ENCODE peak calls at places on chromosomes 16 and 17, in six cellular contexts. I, F, B, V, O and J are unnamed samples.

GRCh38 chr17:80101946-80102706 is 745 bp downstream of the GAA start:
- DNase-seq in I (peak), F (peak), B (peak), V (no peak), O (peak), J (no peak)

GRCh38 chr17:60161598-60162330 is 12.0 kb downstream of the CA4 start:
- DNase-seq in B (no peak), O (no peak), I (no peak), F (peak), V (no peak), J (no peak)

GRCh38 chr17:50149425-50150353 is 788 bp downstream of the PPP1R9B start:
- DNase-seq in B (peak), V (no peak), F (peak), O (peak), I (peak), J (no peak)

GRCh38 chr16:19113577-19114358 is at the start of gene ITPRIPL2:
- DNase-seq in V (no peak), O (peak), B (no peak), F (peak), I (peak), J (peak)

GRCh38 chr16:79282806-79283205 is 317.7 kb downstream of the MAF start:
- DNase-seq in I (no peak), O (no peak), F (no peak), B (no peak), V (no peak), J (no peak)

GRCh38 chr16:84220851-84221250 is 19.0 kb downstream of the KCNG4 start:
- DNase-seq in I (no peak), F (peak), V (no peak), O (no peak), B (no peak), J (no peak)

GRCh38 chr17:34568953-34569352 is 10.4 kb upstream of the TMEM132E start:
- DNase-seq in O (no peak), V (no peak), F (no peak), B (no peak), I (no peak), J (no peak)

GRCh38 chr16:66318505-66318904 is 48.0 kb upstream of the CDH5 start:
- DNase-seq in I (no peak), F (no peak), O (no peak), V (no peak), B (no peak), J (no peak)

GRCh38 chr17:44379887-44380286 is 9.6 kb downstream of the ITGA2B start:
- DNase-seq in B (no peak), V (no peak), O (no peak), I (no peak), F (no peak), J (no peak)

GRCh38 chr16:72317378-72317777 is 145.4 kb upstream of the PMFBP1 start:
- DNase-seq in I (no peak), F (peak), O (no peak), B (no peak), V (no peak), J (no peak)

GRCh38 chr17:36142230-36142629 is 34.2 kb downstream of the TBC1D3B start:
- DNase-seq in I (no peak), B (no peak), V (no peak), F (no peak), O (no peak), J (no peak)

GRCh38 chr16:73152731-73153130 is 104.8 kb upstream of the ZFHX3 start:
- DNase-seq in B (no peak), F (peak), V (no peak), I (no peak), O (peak), J (no peak)

GRCh38 chr17:66469890-66470289 is 167.5 kb downstream of the PRKCA start:
- DNase-seq in O (no peak), B (no peak), V (no peak), I (no peak), F (no peak), J (no peak)

GRCh38 chr16:84104231-84104630 is 12.5 kb downstream of the MBTPS1 start:
- DNase-seq in I (no peak), O (no peak), B (no peak), F (no peak), V (no peak), J (no peak)

GRCh38 chr16:88570691-88571092 is 489 bp downstream of the ZC3H18 start:
- DNase-seq in B (peak), F (peak), O (peak), V (peak), I (peak), J (no peak)

GRCh38 chr17:14042411-14042810 is 26.9 kb upstream of the COX10 start:
- DNase-seq in I (no peak), V (no peak), O (no peak), B (no peak), F (no peak), J (no peak)

GRCh38 chr17:80246266-80246681 is 14.4 kb upstream of the RNF213 start:
- DNase-seq in O (no peak), I (no peak), F (no peak), B (no peak), V (no peak), J (no peak)

GRCh38 chr17:77436481-77436880 is 295.7 kb downstream of the SEC14L1 start:
- DNase-seq in O (no peak), F (no peak), B (no peak), V (no peak), I (no peak), J (no peak)

GRCh38 chr16:85302018-85302847 is 190.0 kb upstream of the CIBAR2 start:
- DNase-seq in F (no peak), V (no peak), B (no peak), I (peak), O (no peak), J (no peak)

GRCh38 chr16:48318630-48319029 is 66.6 kb downstream of the SIAH1 start:
- DNase-seq in O (no peak), B (peak), F (no peak), V (no peak), I (no peak), J (no peak)

GRCh38 chr16:24409045-24409444 is 130.3 kb upstream of the RBBP6 start:
- DNase-seq in O (peak), V (no peak), I (no peak), F (no peak), B (no peak), J (no peak)

GRCh38 chr16:30082545-30083090 is 6.8 kb downstream of the PPP4C start:
- DNase-seq in V (no peak), O (no peak), I (no peak), B (no peak), F (no peak), J (no peak)

GRCh38 chr16:71351558-71351901 is 7.0 kb upstream of the CALB2 start:
- DNase-seq in F (no peak), B (no peak), O (no peak), I (no peak), V (no peak), J (no peak)

GRCh38 chr16:68093816-68094613 is 8.8 kb downstream of the NFATC3 start:
- DNase-seq in B (peak), F (peak), V (no peak), I (peak), O (peak), J (no peak)

GRCh38 chr17:39752241-39752831 is 14.6 kb downstream of the GRB7 start:
- DNase-seq in I (no peak), F (no peak), B (no peak), V (no peak), O (no peak), J (no peak)

GRCh38 chr16:78591682-78592103 is 492.2 kb downstream of the WWOX start:
- DNase-seq in I (no peak), B (no peak), F (no peak), O (peak), V (no peak), J (no peak)

GRCh38 chr16:13095061-13095460 is 193.7 kb downstream of the SHISA9 start:
- DNase-seq in F (no peak), V (no peak), O (no peak), B (no peak), I (no peak), J (no peak)

GRCh38 chr17:73427198-73427597 is 115.4 kb upstream of the CDC42EP4 start:
- DNase-seq in O (no peak), I (no peak), V (no peak), F (no peak), B (no peak), J (no peak)

GRCh38 chr16:30715777-30716445 is 16.9 kb downstream of the SRCAP start:
- DNase-seq in B (peak), F (no peak), O (no peak), V (no peak), I (peak), J (no peak)

GRCh38 chr17:77428020-77428781 is 287.4 kb downstream of the SEC14L1 start:
- DNase-seq in I (no peak), B (no peak), O (no peak), V (no peak), F (no peak), J (no peak)

GRCh38 chr16:64964126-64964540 is 157.7 kb downstream of the CDH11 start:
- DNase-seq in F (no peak), V (no peak), I (peak), B (no peak), O (no peak), J (peak)

GRCh38 chr17:45430738-45431530 is 1.7 kb downstream of the ARHGAP27 start:
- DNase-seq in V (no peak), F (no peak), B (peak), I (peak), O (no peak), J (no peak)